ENCODE peak calls at places on chromosome 21, in ten cellular contexts. P is brain microvascular endothelial cell, A is uterus, B is IMR-90, I is A673, J is endothelial cell, S is A549, Q is neural crest cell, Y is cardiac muscle cell, F is GM10248. N is an unnamed sample.

GRCh38 chr21:31372176-31372765 is 28.2 kb upstream of the TIAM1 start:
- DNase-seq in I (no peak), S (no peak), B (no peak), P (no peak), Q (no peak), F (no peak), Y (no peak), A (no peak), J (no peak), N (no peak)

GRCh38 chr21:26389971-26390641 is 183.0 kb downstream of the CYYR1 start:
- DNase-seq in S (peak; percentile 75), F (no peak), J (no peak), A (no peak), P (peak; percentile 53), I (no peak), Y (peak; percentile 10), Q (no peak), B (peak; percentile 21), N (no peak)

GRCh38 chr21:44050276-44050675 is 38.2 kb downstream of the TRAPPC10 start:
- DNase-seq in P (no peak), B (no peak), J (no peak), Y (no peak), S (no peak), A (no peak), Q (no peak), I (no peak), F (no peak), N (no peak)

GRCh38 chr21:36847189-36847588 is 119.3 kb downstream of the HLCS start:
- DNase-seq in Q (no peak), B (peak; percentile 85), J (no peak), S (peak; percentile 62), Y (peak; percentile 58), F (no peak), A (no peak), I (peak; percentile 44), P (peak; percentile 76), N (no peak)

GRCh38 chr21:43608225-43608624 is 51.1 kb downstream of the HSF2BP start:
- DNase-seq in B (peak; percentile 86), Q (no peak), F (no peak), A (no peak), J (no peak), S (no peak), I (no peak), Y (peak; percentile 80), P (peak; percentile 79), N (no peak)

GRCh38 chr21:14842641-14843040 is 222.2 kb downstream of the NRIP1 start:
- DNase-seq in J (no peak), S (no peak), P (no peak), B (no peak), A (no peak), F (no peak), I (no peak), Y (no peak), Q (no peak), N (no peak)

GRCh38 chr21:24045775-24046215 is 1561.5 kb downstream of the MRPL39 start:
- DNase-seq in I (peak; percentile 6), S (peak; percentile 11), J (peak; percentile 18), A (peak; percentile 49), Y (peak; percentile 89), P (peak; percentile 99), B (peak; percentile 99), Q (peak; percentile 1), F (no peak), N (no peak)

GRCh38 chr21:44461005-44461404 is 5.7 kb downstream of the LRRC3 start:
- DNase-seq in J (no peak), Y (no peak), F (no peak), S (no peak), Q (no peak), A (no peak), P (no peak), I (no peak), B (no peak), N (no peak)

GRCh38 chr21:27713159-27714109 is 746.5 kb upstream of the ADAMTS5 start:
- DNase-seq in F (no peak), B (no peak), S (no peak), A (no peak), P (no peak), Q (no peak), Y (no peak), J (no peak), I (no peak), N (no peak)

GRCh38 chr21:29633766-29634165 is 306.0 kb downstream of the GRIK1 start:
- DNase-seq in Q (no peak), S (no peak), I (no peak), F (no peak), A (no peak), P (no peak), J (no peak), B (no peak), Y (no peak), N (no peak)

GRCh38 chr21:14259669-14260458 is 43.9 kb downstream of the RBM11 start:
- DNase-seq in Q (no peak), S (peak; percentile 37), I (peak; percentile 78), P (peak; percentile 31), F (peak; percentile 32), A (no peak), Y (peak; percentile 68), J (no peak), B (peak; percentile 56), N (no peak)

GRCh38 chr21:31158789-31159581 is 120.7 kb upstream of the KRTAP19-8 start:
- DNase-seq in A (no peak), P (no peak), S (no peak), B (peak; percentile 26), J (no peak), Y (peak; percentile 75), Q (no peak), I (peak; percentile 76), F (no peak), N (no peak)

GRCh38 chr21:43889055-43889454 is 24.0 kb downstream of the AGPAT3 start:
- DNase-seq in F (no peak), P (no peak), A (no peak), Q (no peak), I (no peak), B (no peak), Y (no peak), S (no peak), J (no peak), N (no peak)

GRCh38 chr21:43938751-43939442 is 73.2 kb upstream of the TRAPPC10 start:
- DNase-seq in F (peak; percentile 94), Y (peak; percentile 75), I (peak; percentile 79), J (peak; percentile 91), Q (peak; percentile 85), A (peak; percentile 58), S (peak; percentile 68), P (peak; percentile 52), B (peak; percentile 59), N (peak; percentile 89)

GRCh38 chr21:36909423-36909822 is 57.0 kb downstream of the HLCS start:
- DNase-seq in F (no peak), P (no peak), I (no peak), Q (no peak), B (peak; percentile 38), J (no peak), Y (no peak), S (peak; percentile 90), A (no peak), N (no peak)

GRCh38 chr21:46559291-46559983 is 45.4 kb downstream of the S100B start:
- DNase-seq in B (no peak), F (peak; percentile 77), A (no peak), Y (no peak), J (peak; percentile 22), I (no peak), S (no peak), P (no peak), Q (no peak), N (peak; percentile 67)

GRCh38 chr21:42367379-42368165 is 1.2 kb upstream of the TFF1 start:
- DNase-seq in J (no peak), I (no peak), Q (no peak), B (no peak), S (peak; percentile 19), Y (no peak), P (no peak), A (no peak), F (no peak), N (no peak)
- TF ChIP-seq CTCF in J (no peak), I (no peak), Q (no peak), B (no peak), S (no peak), Y (no peak), P (no peak), A (no peak), F (no peak), N (no peak)

DNA sequence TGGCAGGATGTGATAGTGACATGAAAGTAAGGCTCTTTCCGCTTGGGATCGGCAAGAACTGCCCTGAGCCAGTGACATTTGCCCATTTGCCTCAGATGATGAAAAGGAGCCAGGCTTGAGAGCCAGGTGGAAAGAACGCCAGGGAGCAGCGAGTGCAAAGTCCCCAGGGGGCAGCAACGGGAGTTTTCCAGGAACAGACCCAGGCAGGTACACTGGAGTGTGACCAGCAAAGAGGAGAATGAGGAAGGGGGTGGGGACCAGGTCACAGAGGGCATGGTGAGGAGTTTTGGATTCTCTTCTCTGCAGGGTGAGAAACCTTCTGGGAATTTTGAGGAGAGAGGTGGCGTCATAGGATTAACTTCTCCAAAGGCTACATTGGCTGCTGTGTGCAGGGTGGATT is 10.8 kb upstream of the ETS2 start:
- DNase-seq in S (no peak), Y (no peak), B (no peak), F (no peak), A (no peak), P (no peak), J (no peak), Q (no peak), I (no peak), N (no peak)
- TF ChIP-seq CTCF in S (no peak), Y (no peak), B (no peak), F (no peak), A (no peak), P (peak; percentile 17), J (no peak), Q (no peak), I (no peak), N (no peak)

DNA sequence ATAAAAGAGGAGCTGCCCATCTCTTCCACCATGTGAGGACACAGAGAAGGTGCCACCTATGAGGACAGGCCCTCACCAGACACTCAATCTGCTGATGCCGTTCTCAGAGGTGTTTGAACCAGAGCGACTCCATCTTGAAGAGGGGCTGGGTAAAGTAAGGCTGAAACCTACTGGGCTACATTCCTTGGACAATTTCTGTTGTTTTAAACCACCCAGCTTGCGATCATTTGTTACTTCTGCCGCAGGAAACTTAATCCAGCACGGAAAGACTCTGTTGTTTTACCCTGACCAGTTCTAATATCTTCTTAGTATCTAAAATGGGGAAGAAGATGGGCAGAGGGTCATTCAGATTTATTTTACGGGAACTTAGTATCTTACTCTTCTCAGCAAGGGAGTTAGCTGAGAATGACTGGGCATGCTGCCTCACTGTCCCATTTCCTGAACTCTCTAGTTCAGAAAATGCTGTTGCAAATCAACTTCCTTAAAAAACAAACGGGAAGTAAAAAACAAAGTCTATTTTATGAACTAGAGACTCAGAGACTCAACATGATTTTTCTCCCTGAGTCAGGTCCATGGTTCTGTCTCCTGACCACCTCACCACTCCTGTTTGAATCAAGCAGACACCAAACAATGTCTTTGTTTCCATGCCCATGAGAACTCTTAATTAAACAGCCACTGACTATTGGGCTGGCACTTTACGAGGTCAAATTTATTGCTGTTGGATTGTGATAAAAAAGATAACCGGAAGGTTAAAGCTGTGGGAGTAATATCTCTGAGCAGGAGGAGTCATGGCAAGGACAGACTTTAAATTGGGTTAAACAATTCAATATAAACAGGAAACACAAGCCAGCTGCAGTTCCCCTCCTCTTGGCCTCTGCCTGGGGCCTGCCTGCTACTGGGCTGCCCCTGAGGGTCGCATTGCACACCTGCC is 23.8 kb upstream of the IFNAR1 start:
- DNase-seq in S (no peak), Y (peak; percentile 11), Q (no peak), P (no peak), I (no peak), F (no peak), J (no peak), B (no peak), A (no peak), N (no peak)
- TF ChIP-seq CTCF in S (no peak), Y (no peak), Q (no peak), P (no peak), I (no peak), F (no peak), J (no peak), B (no peak), A (no peak), N (no peak)

GRCh38 chr21:21921410-21922232 is 923.4 kb downstream of the NCAM2 start:
- DNase-seq in S (peak; percentile 3), J (no peak), F (no peak), A (no peak), Y (peak; percentile 50), Q (no peak), I (peak; percentile 34), B (peak; percentile 11), P (no peak), N (no peak)
- TF ChIP-seq CTCF in S (no peak), J (peak; percentile 65), F (peak; percentile 32), A (no peak), Y (peak; percentile 58), Q (peak; percentile 81), I (peak; percentile 77), B (peak; percentile 53), P (peak; percentile 58), N (no peak)